ENCODE peak calls at places on chromosomes 1 and 21, in five cellular contexts. One of them, this sample, is unnamed.

GRCh38 chr1:157377216-157377821 is 175.0 kb downstream of the FCRL5 start:
- DNase-seq in psoas muscle: no peak
- DNase-seq in progenitor cell of endocrine pancreas: peak; percentile 49
- DNase-seq in GM06990: no peak
- DNase-seq in tibial nerve: no peak
- DNase-seq in this sample: peak; percentile 79

GRCh38 chr1:42943166-42943565 is 15.5 kb downstream of the SLC2A1 start:
- DNase-seq in GM06990: no peak
- DNase-seq in psoas muscle: no peak
- DNase-seq in progenitor cell of endocrine pancreas: no peak
- DNase-seq in tibial nerve: no peak
- DNase-seq in this sample: no peak

GRCh38 chr1:218496561-218496960 is 151.4 kb downstream of the TGFB2 start:
- DNase-seq in tibial nerve: no peak
- DNase-seq in progenitor cell of endocrine pancreas: no peak
- DNase-seq in psoas muscle: no peak
- DNase-seq in GM06990: no peak
- DNase-seq in this sample: no peak

GRCh38 chr1:55010887-55011217 is 12.1 kb downstream of the BSND start:
- DNase-seq in tibial nerve: no peak
- DNase-seq in GM06990: no peak
- DNase-seq in progenitor cell of endocrine pancreas: no peak
- DNase-seq in psoas muscle: no peak
- DNase-seq in this sample: no peak

GRCh38 chr1:161080391-161081150 is 8.8 kb downstream of the NECTIN4 start:
- DNase-seq in tibial nerve: no peak
- DNase-seq in GM06990: no peak
- DNase-seq in progenitor cell of endocrine pancreas: no peak
- DNase-seq in psoas muscle: no peak
- DNase-seq in this sample: no peak

GRCh38 chr1:14939527-14940284 is 213.8 kb upstream of the TMEM51 start:
- DNase-seq in psoas muscle: peak; percentile 6
- DNase-seq in GM06990: no peak
- DNase-seq in tibial nerve: no peak
- DNase-seq in progenitor cell of endocrine pancreas: no peak
- DNase-seq in this sample: no peak

GRCh38 chr21:37061926-37062591 is 10.8 kb downstream of the PIGP start:
- DNase-seq in GM06990: no peak
- DNase-seq in psoas muscle: no peak
- DNase-seq in progenitor cell of endocrine pancreas: no peak
- DNase-seq in tibial nerve: no peak
- DNase-seq in this sample: no peak

GRCh38 chr1:218371927-218372672 is 27.0 kb downstream of the TGFB2 start:
- DNase-seq in progenitor cell of endocrine pancreas: no peak
- DNase-seq in psoas muscle: no peak
- DNase-seq in tibial nerve: no peak
- DNase-seq in GM06990: no peak
- DNase-seq in this sample: no peak

GRCh38 chr21:34830386-34831140 is 161.8 kb downstream of the CLIC6 start:
- DNase-seq in tibial nerve: no peak
- DNase-seq in progenitor cell of endocrine pancreas: no peak
- DNase-seq in GM06990: no peak
- DNase-seq in psoas muscle: no peak
- DNase-seq in this sample: no peak

GRCh38 chr1:206798384-206798996 is 26.2 kb upstream of the IL10 start:
- DNase-seq in tibial nerve: no peak
- DNase-seq in GM06990: no peak
- DNase-seq in psoas muscle: no peak
- DNase-seq in progenitor cell of endocrine pancreas: no peak
- DNase-seq in this sample: no peak

GRCh38 chr1:206796984-206797402 is 24.7 kb upstream of the IL10 start:
- DNase-seq in GM06990: no peak
- DNase-seq in tibial nerve: no peak
- DNase-seq in progenitor cell of endocrine pancreas: no peak
- DNase-seq in psoas muscle: no peak
- DNase-seq in this sample: no peak

GRCh38 chr1:206800411-206800810 is 28.1 kb upstream of the IL10 start:
- DNase-seq in tibial nerve: no peak
- DNase-seq in psoas muscle: no peak
- DNase-seq in GM06990: no peak
- DNase-seq in progenitor cell of endocrine pancreas: no peak
- DNase-seq in this sample: no peak

GRCh38 chr1:206799311-206799710 is 27.0 kb upstream of the IL10 start:
- DNase-seq in tibial nerve: no peak
- DNase-seq in progenitor cell of endocrine pancreas: no peak
- DNase-seq in GM06990: no peak
- DNase-seq in psoas muscle: no peak
- DNase-seq in this sample: no peak

GRCh38 chr1:206797534-206798383 is 25.5 kb upstream of the IL10 start:
- DNase-seq in psoas muscle: no peak
- DNase-seq in tibial nerve: no peak
- DNase-seq in progenitor cell of endocrine pancreas: no peak
- DNase-seq in GM06990: no peak
- DNase-seq in this sample: peak; percentile 25
- TF ChIP-seq CTCF in psoas muscle: no peak
- TF ChIP-seq CTCF in tibial nerve: peak; percentile 26
- TF ChIP-seq CTCF in progenitor cell of endocrine pancreas: peak; percentile 63
- TF ChIP-seq CTCF in GM06990: peak; percentile 85
- TF ChIP-seq CTCF in this sample: peak; percentile 91

GRCh38 chr1:176949033-176949662 is 215.4 kb downstream of the ASTN1 start:
- DNase-seq in GM06990: peak; percentile 52
- DNase-seq in progenitor cell of endocrine pancreas: peak; percentile 67
- DNase-seq in psoas muscle: peak; percentile 71
- DNase-seq in tibial nerve: no peak
- DNase-seq in this sample: peak; percentile 80
- TF ChIP-seq CTCF in GM06990: peak; percentile 87
- TF ChIP-seq CTCF in progenitor cell of endocrine pancreas: peak; percentile 92
- TF ChIP-seq CTCF in psoas muscle: peak; percentile 69
- TF ChIP-seq CTCF in tibial nerve: peak; percentile 4
- TF ChIP-seq CTCF in this sample: peak; percentile 99

GRCh38 chr1:210374600-210374953 is 45.9 kb downstream of the HHAT start:
- DNase-seq in progenitor cell of endocrine pancreas: no peak
- DNase-seq in psoas muscle: no peak
- DNase-seq in GM06990: no peak
- DNase-seq in tibial nerve: no peak
- DNase-seq in this sample: no peak
- TF ChIP-seq CTCF in progenitor cell of endocrine pancreas: no peak
- TF ChIP-seq CTCF in psoas muscle: no peak
- TF ChIP-seq CTCF in GM06990: no peak
- TF ChIP-seq CTCF in tibial nerve: no peak
- TF ChIP-seq CTCF in this sample: no peak

DNA sequence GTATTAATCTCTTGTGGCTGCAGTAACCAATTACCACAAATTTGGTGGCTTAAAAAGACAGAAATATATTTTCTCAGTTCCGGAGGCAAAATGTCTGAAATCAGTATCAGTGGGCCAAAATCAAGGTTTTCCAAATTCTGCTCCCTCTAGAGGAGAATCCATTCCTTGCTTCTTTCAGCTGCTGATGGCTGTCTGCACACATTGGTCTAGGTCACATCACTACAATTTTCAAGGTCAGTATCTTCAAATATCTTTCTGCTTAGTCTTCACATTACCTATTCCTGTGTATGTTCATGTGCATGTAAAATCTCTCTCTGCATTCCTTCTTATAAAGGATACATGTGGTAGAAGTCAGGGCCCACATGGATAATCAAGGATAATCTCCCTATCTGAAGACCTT is 999.4 kb downstream of the KCNT2 start:
- DNase-seq in tibial nerve: no peak
- DNase-seq in GM06990: no peak
- DNase-seq in progenitor cell of endocrine pancreas: no peak
- DNase-seq in psoas muscle: no peak
- DNase-seq in this sample: no peak
- TF ChIP-seq CTCF in tibial nerve: no peak
- TF ChIP-seq CTCF in GM06990: no peak
- TF ChIP-seq CTCF in progenitor cell of endocrine pancreas: peak; percentile 29
- TF ChIP-seq CTCF in psoas muscle: no peak
- TF ChIP-seq CTCF in this sample: peak; percentile 15

GRCh38 chr1:204036882-204037645 is 35.9 kb upstream of the SOX13 start:
- DNase-seq in progenitor cell of endocrine pancreas: no peak
- DNase-seq in psoas muscle: no peak
- DNase-seq in GM06990: no peak
- DNase-seq in tibial nerve: no peak
- DNase-seq in this sample: no peak
- TF ChIP-seq CTCF in progenitor cell of endocrine pancreas: peak; percentile 27
- TF ChIP-seq CTCF in psoas muscle: no peak
- TF ChIP-seq CTCF in GM06990: no peak
- TF ChIP-seq CTCF in tibial nerve: no peak
- TF ChIP-seq CTCF in this sample: peak; percentile 5

DNA sequence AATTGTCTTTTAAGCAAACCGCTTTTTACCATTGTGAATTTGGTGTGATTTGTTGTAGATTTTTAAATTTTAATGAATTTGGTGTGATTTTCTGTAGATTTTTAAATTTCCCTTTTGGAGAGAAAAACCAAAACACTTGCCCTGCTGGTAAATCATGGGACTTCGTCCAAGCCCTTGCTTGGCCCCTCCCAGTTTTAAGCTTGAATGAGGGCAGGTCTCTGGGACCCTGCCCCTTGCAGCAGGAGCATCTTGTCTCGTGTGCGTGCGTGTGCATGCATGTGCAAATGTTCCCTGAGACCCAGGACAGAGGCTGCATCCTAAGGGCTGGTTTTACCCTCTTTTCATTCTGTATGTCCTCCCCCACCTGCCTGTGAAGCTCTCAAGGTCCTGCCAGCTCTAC is 248.6 kb downstream of the GREM2 start:
- DNase-seq in progenitor cell of endocrine pancreas: no peak
- DNase-seq in GM06990: no peak
- DNase-seq in psoas muscle: no peak
- DNase-seq in tibial nerve: no peak
- DNase-seq in this sample: no peak
- TF ChIP-seq CTCF in progenitor cell of endocrine pancreas: no peak
- TF ChIP-seq CTCF in GM06990: no peak
- TF ChIP-seq CTCF in psoas muscle: no peak
- TF ChIP-seq CTCF in tibial nerve: no peak
- TF ChIP-seq CTCF in this sample: no peak

GRCh38 chr21:43211085-43212071 is 42.6 kb downstream of the CRYAA start:
- DNase-seq in psoas muscle: peak; percentile 56
- DNase-seq in progenitor cell of endocrine pancreas: peak; percentile 16
- DNase-seq in tibial nerve: peak; percentile 20
- DNase-seq in GM06990: no peak
- DNase-seq in this sample: no peak
- TF ChIP-seq CTCF in psoas muscle: peak; percentile 26
- TF ChIP-seq CTCF in progenitor cell of endocrine pancreas: peak; percentile 62
- TF ChIP-seq CTCF in tibial nerve: peak; percentile 6
- TF ChIP-seq CTCF in GM06990: no peak
- TF ChIP-seq CTCF in this sample: peak; percentile 58

DNA sequence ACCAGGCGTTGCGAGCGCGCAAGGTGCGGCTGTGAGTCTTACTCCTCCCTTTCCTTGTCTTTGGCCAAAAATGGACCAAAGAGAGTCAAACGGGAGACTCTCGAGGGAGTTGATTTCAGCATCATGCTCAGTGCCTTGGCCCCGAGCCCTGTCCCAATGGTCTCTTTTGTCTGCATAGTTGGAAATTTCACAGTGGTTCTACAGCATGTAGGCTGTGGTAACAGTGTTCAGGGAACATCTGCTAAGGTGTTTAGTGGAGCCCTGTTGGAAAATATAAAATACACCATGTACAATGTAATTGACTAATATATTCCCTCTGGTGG is 2.7 kb downstream of the CACNA1E start:
- DNase-seq in psoas muscle: peak; percentile 75
- DNase-seq in progenitor cell of endocrine pancreas: no peak
- DNase-seq in tibial nerve: no peak
- DNase-seq in GM06990: no peak
- DNase-seq in this sample: no peak
- TF ChIP-seq CTCF in psoas muscle: no peak
- TF ChIP-seq CTCF in progenitor cell of endocrine pancreas: peak; percentile 41
- TF ChIP-seq CTCF in tibial nerve: no peak
- TF ChIP-seq CTCF in GM06990: peak; percentile 69
- TF ChIP-seq CTCF in this sample: no peak

GRCh38 chr1:109716121-109716520 is 4.1 kb downstream of the GSTM5 start:
- DNase-seq in GM06990: no peak
- DNase-seq in tibial nerve: no peak
- DNase-seq in progenitor cell of endocrine pancreas: no peak
- DNase-seq in psoas muscle: no peak
- DNase-seq in this sample: no peak

GRCh38 chr1:109716570-109717090 is 4.6 kb downstream of the GSTM5 start:
- DNase-seq in tibial nerve: no peak
- DNase-seq in psoas muscle: no peak
- DNase-seq in progenitor cell of endocrine pancreas: no peak
- DNase-seq in GM06990: no peak
- DNase-seq in this sample: no peak

GRCh38 chr1:109719337-109719837 is 7.3 kb downstream of the GSTM5 start:
- DNase-seq in psoas muscle: no peak
- DNase-seq in progenitor cell of endocrine pancreas: no peak
- DNase-seq in GM06990: peak; percentile 20
- DNase-seq in tibial nerve: no peak
- DNase-seq in this sample: no peak

GRCh38 chr1:109717729-109718128 is 5.7 kb downstream of the GSTM5 start:
- DNase-seq in tibial nerve: no peak
- DNase-seq in GM06990: no peak
- DNase-seq in psoas muscle: no peak
- DNase-seq in progenitor cell of endocrine pancreas: no peak
- DNase-seq in this sample: no peak

DNA sequence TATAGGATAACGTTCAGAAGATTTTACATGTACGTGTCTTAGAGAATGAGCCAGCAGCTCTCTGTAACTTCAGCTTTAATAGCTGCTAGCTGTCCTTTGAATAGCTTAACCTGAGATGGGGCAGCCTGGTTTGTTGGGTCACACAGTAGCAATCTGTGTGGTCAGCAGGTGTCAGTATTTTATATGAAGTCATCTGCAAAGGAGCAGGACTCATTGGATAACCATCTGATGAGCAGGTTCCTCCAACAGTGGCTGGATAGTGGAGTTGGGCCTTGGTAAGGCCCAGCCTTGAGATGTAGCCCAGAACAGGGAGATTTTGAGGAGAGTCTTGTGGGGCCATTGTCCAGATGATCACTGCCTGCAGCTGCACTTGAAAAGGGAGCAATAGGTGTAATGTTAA is 6.4 kb downstream of the GSTM5 start:
- DNase-seq in tibial nerve: no peak
- DNase-seq in GM06990: no peak
- DNase-seq in progenitor cell of endocrine pancreas: no peak
- DNase-seq in psoas muscle: no peak
- DNase-seq in this sample: no peak
- TF ChIP-seq CTCF in tibial nerve: no peak
- TF ChIP-seq CTCF in GM06990: peak; percentile 10
- TF ChIP-seq CTCF in progenitor cell of endocrine pancreas: peak; percentile 23
- TF ChIP-seq CTCF in psoas muscle: no peak
- TF ChIP-seq CTCF in this sample: no peak